ENCODE peak calls at places on chromosome 16, in ten cellular contexts. W is activated T-cell treated with anti-CD3 and anti-CD28 coated beads for 24 hours; K is SHP77; V is NCI-H2029; H is Caki2; B is hippocampal formation; I is foreskin fibroblast; Y is testis; C is RCC 7860; Q is stimulated activated CD8-positive, alpha-beta memory T cell treated with anti-CD3 and anti-CD28 coated beads, Interleukin-12 subunit alpha, Interleukin-12 subunit beta, amount 100 ng/mL, for 1 hour. M is an unnamed sample.
A peak's percentile ranks its signal among the peaks of the same experiment; 100 is the strongest.

GRCh38 chr16:75151798-75152197 is 3.5 kb downstream of the ZFP1 start:
- DNase-seq in W (no peak), K (no peak), V (no peak), H (no peak), B (no peak), I (no peak), Y (no peak), C (no peak), Q (no peak), M (no peak)

GRCh38 chr16:53061701-53062159 is 6.9 kb downstream of the CHD9 start:
- DNase-seq in W (peak; percentile 4), K (no peak), V (no peak), H (no peak), B (no peak), I (no peak), Y (no peak), C (no peak), Q (no peak), M (no peak)

GRCh38 chr16:84371553-84371865 is 3.2 kb downstream of the ATP2C2 start:
- DNase-seq in W (no peak), K (no peak), V (no peak), H (no peak), B (no peak), I (no peak), Y (no peak), C (no peak), Q (no peak), M (no peak)

GRCh38 chr16:72963921-72964320 is 84.0 kb downstream of the ZFHX3 start:
- DNase-seq in W (no peak), K (no peak), V (no peak), H (no peak), B (no peak), I (peak; percentile 64), Y (no peak), C (no peak), Q (no peak), M (no peak)

GRCh38 chr16:55695595-55695994 is 39.8 kb downstream of the SLC6A2 start:
- DNase-seq in W (no peak), K (no peak), V (no peak), H (no peak), B (no peak), I (no peak), Y (no peak), C (no peak), Q (no peak), M (no peak)

GRCh38 chr16:78562156-78562555 is 462.7 kb downstream of the WWOX start:
- DNase-seq in W (no peak), K (peak; percentile 23), V (no peak), H (no peak), B (no peak), I (no peak), Y (no peak), C (no peak), Q (no peak), M (no peak)

GRCh38 chr16:86577314-86577971 is 906 bp upstream of the FOXL1 start:
- DNase-seq in W (no peak), K (no peak), V (no peak), H (no peak), B (no peak), I (peak; percentile 53), Y (no peak), C (no peak), Q (no peak), M (no peak)

GRCh38 chr16:17117906-17118577 is 352.7 kb downstream of the XYLT1 start:
- DNase-seq in W (no peak), K (no peak), V (no peak), H (no peak), B (no peak), I (no peak), Y (no peak), C (no peak), Q (no peak), M (no peak)

GRCh38 chr16:1614226-1615102 is 2.3 kb downstream of the CRAMP1 start:
- DNase-seq in W (no peak), K (no peak), V (no peak), H (peak; percentile 12), B (no peak), I (peak; percentile 69), Y (no peak), C (no peak), Q (no peak), M (no peak)

GRCh38 chr16:4515611-4516233 is 22.9 kb downstream of the CDIP1 start:
- DNase-seq in W (no peak), K (no peak), V (no peak), H (no peak), B (no peak), I (no peak), Y (no peak), C (no peak), Q (no peak), M (no peak)

M was measured in thoracic aorta.